ENCODE peak calls at places on chromosomes 6 and 20, in nine cellular contexts. One of them, this sample, is unnamed.

GRCh38 chr6:114151070-114151685 is 180.2 kb upstream of the HDAC2 start:
- DNase-seq in EL: no peak
- DNase-seq in mucosa of descending colon: no peak
- DNase-seq in GM04504: no peak
- DNase-seq in Kasumi-1: no peak
- DNase-seq in Jurkat, Clone E6-1: no peak
- DNase-seq in neural crest cell: no peak
- DNase-seq in aorta: no peak
- DNase-seq in thyroid gland: no peak
- DNase-seq in this sample: no peak

GRCh38 chr6:39992861-39993622 is 58.8 kb upstream of the MOCS1 start:
- DNase-seq in EL: no peak
- DNase-seq in mucosa of descending colon: no peak
- DNase-seq in GM04504: no peak
- DNase-seq in Kasumi-1: no peak
- DNase-seq in Jurkat, Clone E6-1: peak; percentile 44
- DNase-seq in neural crest cell: no peak
- DNase-seq in aorta: no peak
- DNase-seq in thyroid gland: no peak
- DNase-seq in this sample: no peak

GRCh38 chr6:141313986-141314385 is 818.7 kb upstream of the GJE1 start:
- DNase-seq in EL: no peak
- DNase-seq in mucosa of descending colon: no peak
- DNase-seq in GM04504: no peak
- DNase-seq in Kasumi-1: no peak
- DNase-seq in Jurkat, Clone E6-1: no peak
- DNase-seq in neural crest cell: no peak
- DNase-seq in aorta: no peak
- DNase-seq in thyroid gland: no peak
- DNase-seq in this sample: no peak

GRCh38 chr20:61743606-61744005 is 322.1 kb downstream of the TAF4 start:
- DNase-seq in EL: no peak
- DNase-seq in mucosa of descending colon: no peak
- DNase-seq in GM04504: no peak
- DNase-seq in Kasumi-1: no peak
- DNase-seq in Jurkat, Clone E6-1: no peak
- DNase-seq in neural crest cell: no peak
- DNase-seq in aorta: peak; percentile 41
- DNase-seq in thyroid gland: no peak
- DNase-seq in this sample: no peak

GRCh38 chr6:15763827-15764226 is 101.0 kb upstream of the DTNBP1 start:
- DNase-seq in EL: peak; percentile 77
- DNase-seq in mucosa of descending colon: peak; percentile 37
- DNase-seq in GM04504: peak; percentile 28
- DNase-seq in Kasumi-1: no peak
- DNase-seq in Jurkat, Clone E6-1: no peak
- DNase-seq in neural crest cell: no peak
- DNase-seq in aorta: no peak
- DNase-seq in thyroid gland: peak; percentile 45
- DNase-seq in this sample: no peak

GRCh38 chr6:38127284-38127683 is 307.8 kb downstream of the ZFAND3 start:
- DNase-seq in EL: no peak
- DNase-seq in mucosa of descending colon: no peak
- DNase-seq in GM04504: no peak
- DNase-seq in Kasumi-1: no peak
- DNase-seq in Jurkat, Clone E6-1: no peak
- DNase-seq in neural crest cell: no peak
- DNase-seq in aorta: no peak
- DNase-seq in thyroid gland: no peak
- DNase-seq in this sample: no peak

GRCh38 chr20:48400009-48400408 is 427.8 kb downstream of the PREX1 start:
- DNase-seq in EL: no peak
- DNase-seq in mucosa of descending colon: no peak
- DNase-seq in GM04504: no peak
- DNase-seq in Kasumi-1: no peak
- DNase-seq in Jurkat, Clone E6-1: no peak
- DNase-seq in neural crest cell: no peak
- DNase-seq in aorta: no peak
- DNase-seq in thyroid gland: no peak
- DNase-seq in this sample: no peak

GRCh38 chr6:113829702-113830058 is 27.5 kb upstream of the MARCKS start:
- DNase-seq in EL: peak; percentile 67
- DNase-seq in mucosa of descending colon: no peak
- DNase-seq in GM04504: no peak
- DNase-seq in Kasumi-1: no peak
- DNase-seq in Jurkat, Clone E6-1: no peak
- DNase-seq in neural crest cell: no peak
- DNase-seq in aorta: no peak
- DNase-seq in thyroid gland: no peak
- DNase-seq in this sample: no peak

GRCh38 chr20:47453167-47453782 is 48.4 kb upstream of the NCOA3 start:
- DNase-seq in EL: peak; percentile 96
- DNase-seq in mucosa of descending colon: no peak
- DNase-seq in GM04504: peak; percentile 74
- DNase-seq in Kasumi-1: no peak
- DNase-seq in Jurkat, Clone E6-1: no peak
- DNase-seq in neural crest cell: no peak
- DNase-seq in aorta: peak; percentile 66
- DNase-seq in thyroid gland: no peak
- DNase-seq in this sample: no peak

GRCh38 chr6:168641455-168641854 is 200.5 kb downstream of the SMOC2 start:
- DNase-seq in EL: no peak
- DNase-seq in mucosa of descending colon: no peak
- DNase-seq in GM04504: no peak
- DNase-seq in Kasumi-1: no peak
- DNase-seq in Jurkat, Clone E6-1: no peak
- DNase-seq in neural crest cell: no peak
- DNase-seq in aorta: no peak
- DNase-seq in thyroid gland: peak; percentile 31
- DNase-seq in this sample: no peak

GRCh38 chr20:61128701-61129655 is 123.1 kb upstream of the CDH4 start:
- DNase-seq in EL: no peak
- DNase-seq in mucosa of descending colon: no peak
- DNase-seq in GM04504: no peak
- DNase-seq in Kasumi-1: no peak
- DNase-seq in Jurkat, Clone E6-1: peak; percentile 30
- DNase-seq in neural crest cell: no peak
- DNase-seq in aorta: no peak
- DNase-seq in thyroid gland: no peak
- DNase-seq in this sample: no peak

GRCh38 chr6:90707223-90707622 is 120.4 kb upstream of the MAP3K7 start:
- DNase-seq in EL: no peak
- DNase-seq in mucosa of descending colon: no peak
- DNase-seq in GM04504: no peak
- DNase-seq in Kasumi-1: no peak
- DNase-seq in Jurkat, Clone E6-1: no peak
- DNase-seq in neural crest cell: no peak
- DNase-seq in aorta: no peak
- DNase-seq in thyroid gland: no peak
- DNase-seq in this sample: no peak

GRCh38 chr20:51703446-51704287 is 64.5 kb downstream of the ATP9A start:
- DNase-seq in EL: no peak
- DNase-seq in mucosa of descending colon: no peak
- DNase-seq in GM04504: no peak
- DNase-seq in Kasumi-1: no peak
- DNase-seq in Jurkat, Clone E6-1: no peak
- DNase-seq in neural crest cell: no peak
- DNase-seq in aorta: no peak
- DNase-seq in thyroid gland: no peak
- DNase-seq in this sample: no peak

GRCh38 chr20:58711266-58712051 is 18.9 kb downstream of the NPEPL1 start:
- DNase-seq in EL: no peak
- DNase-seq in mucosa of descending colon: peak; percentile 5
- DNase-seq in GM04504: no peak
- DNase-seq in Kasumi-1: no peak
- DNase-seq in Jurkat, Clone E6-1: no peak
- DNase-seq in neural crest cell: no peak
- DNase-seq in aorta: no peak
- DNase-seq in thyroid gland: no peak
- DNase-seq in this sample: peak; percentile 47

GRCh38 chr6:116530436-116530835 is 15.0 kb downstream of the TRAPPC3L start:
- DNase-seq in EL: no peak
- DNase-seq in mucosa of descending colon: no peak
- DNase-seq in GM04504: no peak
- DNase-seq in Kasumi-1: no peak
- DNase-seq in Jurkat, Clone E6-1: no peak
- DNase-seq in neural crest cell: no peak
- DNase-seq in aorta: no peak
- DNase-seq in thyroid gland: no peak
- DNase-seq in this sample: no peak

GRCh38 chr20:21767200-21767738 is 61.8 kb downstream of the PAX1 start:
- DNase-seq in EL: no peak
- DNase-seq in mucosa of descending colon: no peak
- DNase-seq in GM04504: no peak
- DNase-seq in Kasumi-1: no peak
- DNase-seq in Jurkat, Clone E6-1: no peak
- DNase-seq in neural crest cell: no peak
- DNase-seq in aorta: no peak
- DNase-seq in thyroid gland: no peak
- DNase-seq in this sample: no peak

This sample was measured in ecto neural progenitor cell.